ENCODE peak calls at places on chromosome 19, in four cellular contexts. One of them, this sample, is unnamed.

GRCh38 chr19:58572818-58573657 is at the start of gene MZF1:
- DNase-seq in HCT116: peak; percentile 100
- DNase-seq in naive thymus-derived CD4-positive, alpha-beta T cell: peak; percentile 99
- DNase-seq in heart left ventricle: peak; percentile 100
- DNase-seq in this sample: peak; percentile 100

GRCh38 chr19:13099073-13099999 is 3.3 kb downstream of the LYL1 start:
- DNase-seq in HCT116: no peak
- DNase-seq in heart left ventricle: peak; percentile 86
- DNase-seq in naive thymus-derived CD4-positive, alpha-beta T cell: peak; percentile 78
- DNase-seq in this sample: peak; percentile 82

GRCh38 chr19:46878613-46879375 is 18.0 kb downstream of the ARHGAP35 start:
- DNase-seq in heart left ventricle: no peak
- DNase-seq in HCT116: no peak
- DNase-seq in naive thymus-derived CD4-positive, alpha-beta T cell: no peak
- DNase-seq in this sample: no peak

GRCh38 chr19:38095411-38096308 is 128.4 kb downstream of the DPF1 start:
- DNase-seq in naive thymus-derived CD4-positive, alpha-beta T cell: peak; percentile 44
- DNase-seq in HCT116: peak; percentile 40
- DNase-seq in heart left ventricle: peak; percentile 66
- DNase-seq in this sample: peak; percentile 68

GRCh38 chr19:17402982-17403855 is 2.2 kb downstream of the BST2 start:
- DNase-seq in heart left ventricle: no peak
- DNase-seq in HCT116: no peak
- DNase-seq in naive thymus-derived CD4-positive, alpha-beta T cell: no peak
- DNase-seq in this sample: no peak

GRCh38 chr19:10797541-10798256 is 38.3 kb downstream of the TMED1 start:
- DNase-seq in heart left ventricle: no peak
- DNase-seq in HCT116: no peak
- DNase-seq in naive thymus-derived CD4-positive, alpha-beta T cell: peak; percentile 46
- DNase-seq in this sample: no peak

GRCh38 chr19:795691-796581 is 1.3 kb upstream of the PTBP1 start:
- DNase-seq in naive thymus-derived CD4-positive, alpha-beta T cell: no peak
- DNase-seq in HCT116: no peak
- DNase-seq in heart left ventricle: peak; percentile 21
- DNase-seq in this sample: no peak

GRCh38 chr19:29480507-29480906 is 45.3 kb upstream of the VSTM2B start:
- DNase-seq in heart left ventricle: no peak
- DNase-seq in HCT116: no peak
- DNase-seq in naive thymus-derived CD4-positive, alpha-beta T cell: no peak
- DNase-seq in this sample: no peak

GRCh38 chr19:38213911-38214625 is 10.0 kb downstream of the DPF1 start:
- DNase-seq in heart left ventricle: no peak
- DNase-seq in naive thymus-derived CD4-positive, alpha-beta T cell: no peak
- DNase-seq in HCT116: no peak
- DNase-seq in this sample: no peak

GRCh38 chr19:38596057-38596981 is 21.4 kb downstream of the MAP4K1 start:
- DNase-seq in naive thymus-derived CD4-positive, alpha-beta T cell: no peak
- DNase-seq in HCT116: peak; percentile 71
- DNase-seq in heart left ventricle: no peak
- DNase-seq in this sample: no peak

GRCh38 chr19:47272448-47273312 is 2.0 kb upstream of the INAFM1 start:
- DNase-seq in heart left ventricle: peak; percentile 62
- DNase-seq in naive thymus-derived CD4-positive, alpha-beta T cell: no peak
- DNase-seq in HCT116: no peak
- DNase-seq in this sample: no peak

GRCh38 chr19:7792286-7792685 is 29.2 kb downstream of the CLEC4M start:
- DNase-seq in heart left ventricle: no peak
- DNase-seq in naive thymus-derived CD4-positive, alpha-beta T cell: no peak
- DNase-seq in HCT116: no peak
- DNase-seq in this sample: no peak

GRCh38 chr19:22919946-22920345 is 83.0 kb downstream of the ZNF728 start:
- DNase-seq in naive thymus-derived CD4-positive, alpha-beta T cell: no peak
- DNase-seq in HCT116: no peak
- DNase-seq in heart left ventricle: no peak
- DNase-seq in this sample: no peak

GRCh38 chr19:7505682-7506384 is 10.1 kb upstream of the ZNF358 start:
- DNase-seq in HCT116: no peak
- DNase-seq in heart left ventricle: no peak
- DNase-seq in naive thymus-derived CD4-positive, alpha-beta T cell: no peak
- DNase-seq in this sample: no peak

GRCh38 chr19:13623686-13624405 is 117.6 kb upstream of the CACNA1A start:
- DNase-seq in naive thymus-derived CD4-positive, alpha-beta T cell: no peak
- DNase-seq in heart left ventricle: no peak
- DNase-seq in HCT116: no peak
- DNase-seq in this sample: no peak

GRCh38 chr19:47158879-47159509 is 28.4 kb downstream of the SAE1 start:
- DNase-seq in heart left ventricle: no peak
- DNase-seq in HCT116: no peak
- DNase-seq in naive thymus-derived CD4-positive, alpha-beta T cell: peak; percentile 69
- DNase-seq in this sample: no peak

GRCh38 chr19:28980236-28980868 is 232.6 kb downstream of the UQCRFS1 start:
- DNase-seq in heart left ventricle: no peak
- DNase-seq in naive thymus-derived CD4-positive, alpha-beta T cell: no peak
- DNase-seq in HCT116: no peak
- DNase-seq in this sample: no peak

GRCh38 chr19:679418-680286 is 3.5 kb downstream of the FSTL3 start:
- DNase-seq in heart left ventricle: peak; percentile 80
- DNase-seq in HCT116: no peak
- DNase-seq in naive thymus-derived CD4-positive, alpha-beta T cell: peak; percentile 37
- DNase-seq in this sample: peak; percentile 77

DNA sequence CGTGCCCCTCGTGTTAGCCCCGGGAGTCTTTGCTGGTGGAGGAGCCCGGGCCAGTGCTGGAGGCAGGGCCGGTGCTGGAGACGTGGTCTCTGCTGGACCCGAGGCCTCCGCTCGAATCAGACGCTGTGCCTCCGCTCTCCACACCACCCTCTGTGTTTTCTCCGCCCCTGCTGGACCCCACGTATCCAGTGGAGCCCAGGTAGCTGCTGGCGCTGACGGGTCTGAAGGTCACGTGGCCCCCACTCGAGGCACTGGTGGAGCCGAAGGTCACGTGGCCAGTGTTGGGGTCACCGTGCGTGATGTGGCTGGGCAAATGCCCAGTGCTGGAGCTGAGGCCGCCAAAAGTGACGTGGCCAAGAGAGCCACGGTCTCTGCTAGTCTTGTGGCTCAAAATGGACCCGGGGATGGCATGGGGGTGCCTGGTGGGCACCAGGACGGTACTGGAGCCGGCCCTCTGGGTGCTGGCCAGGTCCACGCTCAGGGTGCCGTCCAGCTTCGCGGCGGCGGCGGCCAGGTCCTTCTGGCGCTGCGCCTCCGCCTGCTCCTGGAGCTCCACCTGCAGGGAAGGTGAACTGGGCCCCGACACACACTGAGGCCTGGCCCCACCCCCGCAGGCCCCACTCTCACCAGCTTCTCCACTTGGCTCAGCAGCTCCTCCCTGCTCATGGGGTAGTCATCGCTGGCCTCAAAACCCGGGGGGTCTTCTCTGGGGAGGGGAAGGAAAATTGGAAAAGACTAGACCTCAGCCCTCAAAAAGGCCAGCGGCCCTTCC is 27.3 kb downstream of the ZNF114 start:
- DNase-seq in heart left ventricle: no peak
- DNase-seq in naive thymus-derived CD4-positive, alpha-beta T cell: no peak
- DNase-seq in HCT116: no peak
- DNase-seq in this sample: no peak
- H3K27me3 ChIP-seq in heart left ventricle: no peaks in the 10 kb centered on the region
- H3K27me3 ChIP-seq in naive thymus-derived CD4-positive, alpha-beta T cell: no peaks in the 10 kb centered on the region
- H3K27me3 ChIP-seq in HCT116: no peaks in the 10 kb centered on the region
- H3K27me3 ChIP-seq in this sample: no peaks in the 10 kb centered on the region

DNA sequence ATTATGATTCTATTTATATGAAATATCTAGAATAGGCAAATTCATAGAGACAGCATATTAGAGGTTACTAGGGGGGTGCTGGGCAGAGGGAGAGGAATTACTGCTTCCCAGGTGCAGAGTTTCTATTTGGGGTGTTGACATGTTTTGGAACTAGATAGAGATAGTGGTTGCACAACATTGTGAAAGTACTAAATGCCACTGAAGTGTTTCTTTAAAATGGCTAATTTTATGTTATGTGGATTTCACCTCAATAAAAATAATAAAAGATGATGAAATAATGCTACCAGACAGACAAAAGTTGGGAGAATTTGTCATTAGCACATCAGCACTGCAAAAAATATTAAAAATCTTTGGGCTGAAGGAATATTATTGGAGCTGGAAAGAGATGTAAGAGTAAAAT is 63.4 kb downstream of the SLC6A16 start:
- DNase-seq in naive thymus-derived CD4-positive, alpha-beta T cell: no peak
- DNase-seq in heart left ventricle: no peak
- DNase-seq in HCT116: no peak
- DNase-seq in this sample: no peak
- H3K27me3 ChIP-seq in naive thymus-derived CD4-positive, alpha-beta T cell: no peaks in the 10 kb centered on the region
- H3K27me3 ChIP-seq in heart left ventricle: no peaks in the 10 kb centered on the region
- H3K27me3 ChIP-seq in HCT116: no peaks in the 10 kb centered on the region
- H3K27me3 ChIP-seq in this sample: no peaks in the 10 kb centered on the region

GRCh38 chr19:34051255-34051654 is 121.0 kb upstream of the LSM14A start:
- DNase-seq in heart left ventricle: no peak
- DNase-seq in HCT116: no peak
- DNase-seq in naive thymus-derived CD4-positive, alpha-beta T cell: no peak
- DNase-seq in this sample: no peak

GRCh38 chr19:34057155-34057554 is 115.1 kb upstream of the LSM14A start:
- DNase-seq in naive thymus-derived CD4-positive, alpha-beta T cell: no peak
- DNase-seq in heart left ventricle: no peak
- DNase-seq in HCT116: no peak
- DNase-seq in this sample: no peak
- H3K27me3 ChIP-seq in naive thymus-derived CD4-positive, alpha-beta T cell: no peaks in the 10 kb centered on the region
- H3K27me3 ChIP-seq in heart left ventricle: no peaks in the 10 kb centered on the region
- H3K27me3 ChIP-seq in HCT116: no peaks in the 10 kb centered on the region
- H3K27me3 ChIP-seq in this sample: peaks cover 38% of the 10 kb centered on the region

GRCh38 chr19:1862068-1862423 is 1.3 kb downstream of the KLF16 start:
- DNase-seq in naive thymus-derived CD4-positive, alpha-beta T cell: no peak
- DNase-seq in heart left ventricle: no peak
- DNase-seq in HCT116: no peak
- DNase-seq in this sample: no peak
- H3K27me3 ChIP-seq in naive thymus-derived CD4-positive, alpha-beta T cell: no peaks in the 10 kb centered on the region
- H3K27me3 ChIP-seq in heart left ventricle: no peaks in the 10 kb centered on the region
- H3K27me3 ChIP-seq in HCT116: no peaks in the 10 kb centered on the region
- H3K27me3 ChIP-seq in this sample: no peaks in the 10 kb centered on the region

DNA sequence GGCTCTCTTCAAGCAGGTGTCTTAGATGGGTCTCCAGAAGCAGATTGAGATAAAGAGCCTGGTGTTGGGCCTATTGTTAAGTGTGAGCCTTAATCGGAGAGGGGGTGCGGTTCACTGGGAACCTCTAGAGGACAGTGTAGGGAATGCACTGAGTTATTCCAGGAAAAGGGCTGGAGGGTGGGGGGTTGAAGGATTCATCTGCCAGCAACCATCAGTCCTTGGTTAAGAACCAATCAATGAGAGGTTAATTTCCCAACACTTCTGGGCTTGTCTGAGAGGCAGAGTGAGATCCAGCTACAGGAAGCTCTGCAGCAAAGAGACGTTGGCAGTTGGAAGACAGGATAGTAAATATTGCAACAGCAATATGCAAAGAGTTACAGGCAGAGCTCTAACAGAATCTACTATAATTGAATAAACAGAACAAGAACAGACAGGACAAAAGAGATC is 28.7 kb downstream of the CYP4F2 start:
- DNase-seq in naive thymus-derived CD4-positive, alpha-beta T cell: peak; percentile 45
- DNase-seq in HCT116: peak; percentile 71
- DNase-seq in heart left ventricle: no peak
- DNase-seq in this sample: no peak
- H3K27me3 ChIP-seq in naive thymus-derived CD4-positive, alpha-beta T cell: no peaks in the 10 kb centered on the region
- H3K27me3 ChIP-seq in HCT116: no peaks in the 10 kb centered on the region
- H3K27me3 ChIP-seq in heart left ventricle: peaks cover 9% of the 10 kb centered on the region
- H3K27me3 ChIP-seq in this sample: no peaks in the 10 kb centered on the region

GRCh38 chr19:48498922-48499321 is 12.7 kb downstream of the LMTK3 start:
- DNase-seq in heart left ventricle: no peak
- DNase-seq in HCT116: no peak
- DNase-seq in naive thymus-derived CD4-positive, alpha-beta T cell: no peak
- DNase-seq in this sample: no peak
- H3K27me3 ChIP-seq in heart left ventricle: peaks cover 40% of the 10 kb centered on the region
- H3K27me3 ChIP-seq in HCT116: no peaks in the 10 kb centered on the region
- H3K27me3 ChIP-seq in naive thymus-derived CD4-positive, alpha-beta T cell: no peaks in the 10 kb centered on the region
- H3K27me3 ChIP-seq in this sample: peaks cover 9% of the 10 kb centered on the region

GRCh38 chr19:5894704-5895349 is 8.8 kb downstream of the NDUFA11 start:
- DNase-seq in heart left ventricle: no peak
- DNase-seq in naive thymus-derived CD4-positive, alpha-beta T cell: no peak
- DNase-seq in HCT116: no peak
- DNase-seq in this sample: no peak
- H3K27me3 ChIP-seq in heart left ventricle: peaks cover 8% of the 10 kb centered on the region
- H3K27me3 ChIP-seq in naive thymus-derived CD4-positive, alpha-beta T cell: no peaks in the 10 kb centered on the region
- H3K27me3 ChIP-seq in HCT116: no peaks in the 10 kb centered on the region
- H3K27me3 ChIP-seq in this sample: peaks cover 15% of the 10 kb centered on the region

DNA sequence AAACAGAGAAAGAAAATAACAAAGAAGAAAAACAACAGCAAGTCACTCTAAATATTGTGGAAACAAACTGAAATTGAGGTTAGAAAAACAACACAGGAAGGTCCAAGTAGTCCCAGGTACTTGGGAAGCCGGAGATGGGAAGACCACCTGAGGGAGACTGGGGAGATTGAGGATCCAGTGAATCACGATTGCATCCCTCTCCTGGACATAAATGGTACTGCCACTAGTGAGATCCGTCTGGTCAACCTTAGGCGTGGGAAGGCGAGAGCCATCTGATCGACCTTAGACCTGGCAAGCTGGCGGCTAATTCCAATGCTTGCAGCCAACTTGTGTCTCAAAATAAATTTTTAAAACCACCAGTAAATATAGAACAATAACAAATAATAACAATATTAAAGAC is 81.9 kb downstream of the ZNF726 start:
- DNase-seq in HCT116: peak; percentile 3
- DNase-seq in naive thymus-derived CD4-positive, alpha-beta T cell: no peak
- DNase-seq in heart left ventricle: no peak
- DNase-seq in this sample: no peak
- H3K27me3 ChIP-seq in HCT116: no peaks in the 10 kb centered on the region
- H3K27me3 ChIP-seq in naive thymus-derived CD4-positive, alpha-beta T cell: no peaks in the 10 kb centered on the region
- H3K27me3 ChIP-seq in heart left ventricle: no peaks in the 10 kb centered on the region
- H3K27me3 ChIP-seq in this sample: no peaks in the 10 kb centered on the region

This sample was measured in heart right ventricle.